ENCODE peak calls at places on chromosomes 11 and 22, in seven cellular contexts. Y is amygdala; V is posterior vena cava; T is neural crest cell; R is astrocyte of the hippocampus; J is CD4-positive, alpha-beta T cell; C is HS-5. G is an unnamed sample.

GRCh38 chr22:41933411-41934177 is 7.0 kb upstream of the TNFRSF13C start:
- DNase-seq in Y (no peak), V (no peak), T (no peak), R (no peak), J (no peak), C (no peak), G (no peak)

GRCh38 chr22:45418770-45419138 is 5.3 kb downstream of the RIBC2 start:
- DNase-seq in Y (no peak), V (no peak), T (no peak), R (no peak), J (no peak), C (no peak), G (no peak)

GRCh38 chr11:131038597-131038996 is 122.3 kb upstream of the SNX19 start:
- DNase-seq in Y (no peak), V (no peak), T (no peak), R (peak; percentile 4), J (no peak), C (no peak), G (peak; percentile 44)

GRCh38 chr22:35489225-35489624 is 51.4 kb upstream of the RASD2 start:
- DNase-seq in Y (no peak), V (no peak), T (no peak), R (no peak), J (no peak), C (no peak), G (peak; percentile 18)

GRCh38 chr11:86440305-86440716 is 65.6 kb downstream of the CCDC81 start:
- DNase-seq in Y (no peak), V (peak; percentile 94), T (no peak), R (peak; percentile 63), J (no peak), C (no peak), G (peak; percentile 11)

GRCh38 chr11:122668562-122669090 is 13.1 kb downstream of the UBASH3B start:
- DNase-seq in Y (no peak), V (no peak), T (no peak), R (peak; percentile 77), J (no peak), C (peak; percentile 41), G (no peak)

GRCh38 chr11:66070604-66071325 is 693 bp downstream of the PACS1 start:
- DNase-seq in Y (peak; percentile 16), V (peak; percentile 89), T (peak; percentile 30), R (peak; percentile 54), J (no peak), C (no peak), G (peak; percentile 54)

GRCh38 chr22:43378011-43378704 is 33.7 kb upstream of the MPPED1 start:
- DNase-seq in Y (no peak), V (peak; percentile 34), T (no peak), R (peak; percentile 22), J (no peak), C (no peak), G (peak; percentile 93)

GRCh38 chr11:32870676-32871075 is 21.9 kb upstream of the QSER1 start:
- DNase-seq in Y (no peak), V (no peak), T (no peak), R (no peak), J (peak; percentile 15), C (no peak), G (no peak)

GRCh38 chr11:86781546-86781945 is 18.8 kb upstream of the PRSS23 start:
- DNase-seq in Y (no peak), V (no peak), T (no peak), R (no peak), J (no peak), C (no peak), G (no peak)

GRCh38 chr11:90251599-90251998 is 28.8 kb upstream of the CHORDC1 start:
- DNase-seq in Y (no peak), V (no peak), T (no peak), R (no peak), J (no peak), C (no peak), G (no peak)

GRCh38 chr11:65132988-65133700 is 1.2 kb downstream of the SYVN1 start:
- DNase-seq in Y (no peak), V (peak; percentile 78), T (no peak), R (peak; percentile 22), J (peak; percentile 35), C (no peak), G (peak; percentile 70)

GRCh38 chr11:69388661-69389060 is 92.8 kb upstream of the LINC01488 start:
- DNase-seq in Y (no peak), V (no peak), T (no peak), R (no peak), J (no peak), C (no peak), G (no peak)

GRCh38 chr11:83521647-83522596 is 235.8 kb upstream of the CCDC90B start:
- DNase-seq in Y (no peak), V (no peak), T (no peak), R (no peak), J (no peak), C (no peak), G (peak; percentile 15)

GRCh38 chr11:132683602-132684001 is 848.7 kb downstream of the OPCML start:
- DNase-seq in Y (no peak), V (no peak), T (no peak), R (no peak), J (no peak), C (no peak), G (no peak)

GRCh38 chr22:36936362-36937116 is 23.1 kb downstream of the CSF2RB start:
- DNase-seq in Y (no peak), V (no peak), T (no peak), R (no peak), J (no peak), C (no peak), G (no peak)

GRCh38 chr22:45612451-45612901 is 59.2 kb upstream of the ATXN10 start:
- DNase-seq in Y (no peak), V (peak; percentile 89), T (no peak), R (peak; percentile 77), J (no peak), C (peak; percentile 49), G (peak; percentile 88)

GRCh38 chr11:75342966-75343870 is 8.2 kb downstream of the ARRB1 start:
- DNase-seq in Y (no peak), V (no peak), T (no peak), R (no peak), J (no peak), C (no peak), G (peak; percentile 63)

GRCh38 chr11:45921561-45922424 is 663 bp upstream of the LARGE2 start:
- DNase-seq in Y (no peak), V (peak; percentile 80), T (no peak), R (no peak), J (no peak), C (no peak), G (peak; percentile 93)

GRCh38 chr11:61549662-61550568 is 31.0 kb downstream of the SYT7 start:
- DNase-seq in Y (peak; percentile 49), V (no peak), T (no peak), R (no peak), J (no peak), C (no peak), G (no peak)

GRCh38 chr11:2678396-2678795 is 21.4 kb downstream of the KCNQ1OT1 start:
- DNase-seq in Y (no peak), V (no peak), T (no peak), R (no peak), J (no peak), C (no peak), G (peak; percentile 66)

GRCh38 chr11:2083411-2083810 is 55.8 kb downstream of the IGF2 start:
- DNase-seq in Y (no peak), V (no peak), T (no peak), R (no peak), J (no peak), C (no peak), G (no peak)

GRCh38 chr11:73271936-73272679 is at the start of gene P2RY6:
- DNase-seq in Y (no peak), V (peak; percentile 81), T (no peak), R (peak; percentile 45), J (no peak), C (no peak), G (peak; percentile 26)

GRCh38 chr11:92276773-92277172 is 52.2 kb downstream of the FAT3 start:
- DNase-seq in Y (no peak), V (no peak), T (no peak), R (peak; percentile 22), J (no peak), C (no peak), G (no peak)

GRCh38 chr11:28464252-28464867 is 356.2 kb downstream of the METTL15 start:
- DNase-seq in Y (no peak), V (no peak), T (no peak), R (peak; percentile 12), J (no peak), C (no peak), G (no peak)

GRCh38 chr11:75429902-75430691 is 2.9 kb downstream of the KLHL35 start:
- DNase-seq in Y (peak; percentile 30), V (peak; percentile 91), T (peak; percentile 48), R (peak; percentile 88), J (peak; percentile 40), C (no peak), G (peak; percentile 83)

GRCh38 chr11:28913883-28914282 is 805.7 kb downstream of the METTL15 start:
- DNase-seq in Y (no peak), V (no peak), T (no peak), R (no peak), J (no peak), C (no peak), G (no peak)

GRCh38 chr11:63937713-63938480 is 905 bp upstream of the NAA40 start:
- DNase-seq in Y (no peak), V (no peak), T (no peak), R (no peak), J (no peak), C (no peak), G (peak; percentile 85)

GRCh38 chr11:19320764-19321163 is 80.0 kb upstream of the E2F8 start:
- DNase-seq in Y (no peak), V (no peak), T (no peak), R (peak; percentile 8), J (no peak), C (no peak), G (no peak)

GRCh38 chr11:117374316-117374715 is 46.7 kb downstream of the CEP164 start:
- DNase-seq in Y (no peak), V (no peak), T (no peak), R (no peak), J (no peak), C (no peak), G (no peak)

GRCh38 chr22:46758867-46759290 is 3.6 kb upstream of the TBC1D22A start:
- DNase-seq in Y (no peak), V (peak; percentile 62), T (peak; percentile 50), R (peak; percentile 77), J (peak; percentile 37), C (no peak), G (peak; percentile 94)

GRCh38 chr22:20251981-20252380 is 16.1 kb downstream of the RTN4R start:
- DNase-seq in Y (no peak), V (no peak), T (no peak), R (no peak), J (no peak), C (no peak), G (no peak)

GRCh38 chr22:21927174-21927823 is 25.3 kb downstream of the PPM1F start:
- DNase-seq in Y (no peak), V (peak; percentile 59), T (no peak), R (no peak), J (no peak), C (no peak), G (peak; percentile 85)